ENCODE peak calls at places on chromosome 6, in seven cellular contexts. R is A549, O is Peyer's patch, A is Daoy, Q is body of pancreas, K is dorsolateral prefrontal cortex, V is amniotic stem cell. E is an unnamed sample.

GRCh38 chr6:24052632-24053031 is 73.4 kb upstream of the NRSN1 start:
- DNase-seq in R (no peak), O (no peak), A (no peak), Q (peak), K (no peak), V (no peak), E (no peak)

GRCh38 chr6:3086282-3086946 is 18.1 kb downstream of the RIPK1 start:
- DNase-seq in R (no peak), O (no peak), A (no peak), Q (no peak), K (no peak), V (no peak), E (no peak)

GRCh38 chr6:34200340-34200971 is 36.2 kb upstream of the HMGA1 start:
- DNase-seq in R (peak), O (no peak), A (no peak), Q (no peak), K (no peak), V (no peak), E (no peak)

GRCh38 chr6:125236536-125237327 is 65.0 kb downstream of the HDDC2 start:
- DNase-seq in R (peak), O (no peak), A (no peak), Q (no peak), K (no peak), V (no peak), E (no peak)

GRCh38 chr6:29924287-29924686 is 18.0 kb upstream of the HLA-A start:
- DNase-seq in R (no peak), O (no peak), A (no peak), Q (no peak), K (no peak), V (no peak), E (no peak)

GRCh38 chr6:24581084-24581669 is 64.8 kb downstream of the KIAA0319 start:
- DNase-seq in R (peak), O (peak), A (peak), Q (peak), K (peak), V (peak), E (peak)

GRCh38 chr6:159977242-159978214 is 8.6 kb downstream of the IGF2R start:
- DNase-seq in R (no peak), O (no peak), A (peak), Q (peak), K (no peak), V (no peak), E (no peak)

GRCh38 chr6:76593668-76594067 is 521.2 kb upstream of the IMPG1 start:
- DNase-seq in R (no peak), O (no peak), A (no peak), Q (no peak), K (no peak), V (no peak), E (no peak)

GRCh38 chr6:157896931-157897330 is 73.9 kb downstream of the SNX9 start:
- DNase-seq in R (no peak), O (no peak), A (no peak), Q (no peak), K (no peak), V (no peak), E (no peak)

GRCh38 chr6:1767481-1768246 is 157.9 kb downstream of the FOXC1 start:
- DNase-seq in R (peak), O (no peak), A (peak), Q (no peak), K (no peak), V (peak), E (no peak)

GRCh38 chr6:33432546-33432945 is 12.7 kb downstream of the SYNGAP1 start:
- DNase-seq in R (no peak), O (no peak), A (no peak), Q (no peak), K (no peak), V (no peak), E (no peak)

GRCh38 chr6:111417181-111417585 is 65.8 kb downstream of the REV3L start:
- DNase-seq in R (no peak), O (no peak), A (no peak), Q (no peak), K (no peak), V (no peak), E (no peak)

GRCh38 chr6:2960935-2961334 is 10.4 kb downstream of the SERPINB6 start:
- DNase-seq in R (no peak), O (no peak), A (no peak), Q (peak), K (no peak), V (no peak), E (no peak)

GRCh38 chr6:142808405-142809061 is 136.4 kb downstream of the HIVEP2 start:
- DNase-seq in R (no peak), O (no peak), A (no peak), Q (no peak), K (no peak), V (no peak), E (no peak)

GRCh38 chr6:996271-996852 is 303.4 kb upstream of the EXOC2 start:
- DNase-seq in R (no peak), O (no peak), A (no peak), Q (peak), K (no peak), V (no peak), E (no peak)

GRCh38 chr6:163341671-163342070 is 72.8 kb upstream of the QKI start:
- DNase-seq in R (no peak), O (no peak), A (peak), Q (no peak), K (peak), V (no peak), E (no peak)

GRCh38 chr6:3569817-3570216 is 113.0 kb upstream of the SLC22A23 start:
- DNase-seq in R (no peak), O (no peak), A (no peak), Q (no peak), K (no peak), V (no peak), E (no peak)

GRCh38 chr6:39309942-39310531 is 4.2 kb downstream of the KCNK17 start:
- DNase-seq in R (peak), O (peak), A (peak), Q (peak), K (peak), V (peak), E (peak)

GRCh38 chr6:124536157-124536556 is 426.1 kb upstream of the RNF217 start:
- DNase-seq in R (no peak), O (no peak), A (no peak), Q (no peak), K (no peak), V (no peak), E (no peak)

GRCh38 chr6:96781557-96781956 is 55.7 kb downstream of the GPR63 start:
- DNase-seq in R (no peak), O (no peak), A (no peak), Q (no peak), K (no peak), V (no peak), E (no peak)

GRCh38 chr6:124002377-124003081 is 198.9 kb downstream of the NKAIN2 start:
- DNase-seq in R (no peak), O (no peak), A (no peak), Q (no peak), K (peak), V (no peak), E (no peak)

GRCh38 chr6:35713426-35713825 is 23.4 kb upstream of the ARMC12 start:
- DNase-seq in R (no peak), O (peak), A (no peak), Q (no peak), K (no peak), V (no peak), E (no peak)

GRCh38 chr6:16503919-16504554 is 257.2 kb downstream of the ATXN1 start:
- DNase-seq in R (no peak), O (no peak), A (no peak), Q (no peak), K (no peak), V (no peak), E (no peak)

GRCh38 chr6:51199733-51200132 is 381.1 kb downstream of the TFAP2B start:
- DNase-seq in R (no peak), O (no peak), A (no peak), Q (no peak), K (no peak), V (no peak), E (no peak)

GRCh38 chr6:116385462-116385807 is 14.7 kb downstream of the DSE start:
- DNase-seq in R (no peak), O (no peak), A (peak), Q (no peak), K (no peak), V (no peak), E (no peak)

GRCh38 chr6:162610351-162610750 is 117.2 kb downstream of the PRKN start:
- DNase-seq in R (no peak), O (no peak), A (no peak), Q (no peak), K (no peak), V (no peak), E (no peak)

GRCh38 chr6:47126647-47127339 is 84.7 kb upstream of the ADGRF1 start:
- DNase-seq in R (no peak), O (peak), A (no peak), Q (peak), K (no peak), V (no peak), E (no peak)

GRCh38 chr6:2542101-2542857 is 208.4 kb downstream of the MYLK4 start:
- DNase-seq in R (no peak), O (no peak), A (no peak), Q (no peak), K (no peak), V (no peak), E (no peak)

GRCh38 chr6:24376875-24377274 is 19.0 kb upstream of the DCDC2 start:
- DNase-seq in R (no peak), O (no peak), A (no peak), Q (no peak), K (no peak), V (no peak), E (no peak)

GRCh38 chr6:118551063-118551672 is 3.1 kb downstream of the PLN start:
- DNase-seq in R (peak), O (no peak), A (peak), Q (no peak), K (no peak), V (peak), E (no peak)

GRCh38 chr6:36131517-36132220 is 1.4 kb downstream of the MAPK13 start:
- DNase-seq in R (no peak), O (peak), A (peak), Q (peak), K (no peak), V (no peak), E (no peak)

GRCh38 chr6:154537486-154537885 is 27.0 kb upstream of the CNKSR3 start:
- DNase-seq in R (no peak), O (no peak), A (no peak), Q (no peak), K (no peak), V (no peak), E (no peak)

GRCh38 chr6:155882527-155883333 is 427.1 kb upstream of the NOX3 start:
- DNase-seq in R (no peak), O (no peak), A (no peak), Q (no peak), K (no peak), V (no peak), E (no peak)

GRCh38 chr6:137489410-137490371 is 4.5 kb downstream of the OLIG3 start:
- DNase-seq in R (no peak), O (no peak), A (no peak), Q (no peak), K (no peak), V (no peak), E (no peak)

GRCh38 chr6:167870321-167870720 is 43.6 kb downstream of the AFDN start:
- DNase-seq in R (no peak), O (peak), A (no peak), Q (peak), K (no peak), V (no peak), E (no peak)